ENCODE peak calls at places on chromosome 7, in seven cellular contexts. L, I, F, H, C, X and O are unnamed samples.

GRCh38 chr7:27191716-27192545 is 6.9 kb upstream of the HOXA11 start:
- DNase-seq in C (no peak), H (no peak), X (no peak), L (no peak), F (no peak), I (no peak), O (no peak)

GRCh38 chr7:134355925-134356324 is 39.2 kb upstream of the SLC35B4 start:
- DNase-seq in H (peak; percentile 66), F (no peak), L (no peak), C (no peak), X (no peak), I (no peak), O (no peak)

GRCh38 chr7:99679400-99680191 is at the start of gene CYP3A5:
- DNase-seq in I (no peak), F (peak; percentile 24), C (no peak), X (peak; percentile 42), H (no peak), L (no peak), O (no peak)

GRCh38 chr7:157872447-157872846 is 535.6 kb downstream of the DNAJB6 start:
- DNase-seq in L (no peak), X (no peak), F (no peak), H (no peak), C (no peak), I (no peak), O (no peak)

GRCh38 chr7:15314922-15315321 is 246.9 kb downstream of the AGMO start:
- DNase-seq in L (no peak), H (no peak), I (no peak), C (no peak), X (no peak), F (no peak), O (no peak)

GRCh38 chr7:143382791-143383641 is 1.9 kb downstream of the ZYX start:
- DNase-seq in H (no peak), X (no peak), F (no peak), I (no peak), C (no peak), L (no peak), O (no peak)

GRCh38 chr7:149866817-149867447 is 6.8 kb upstream of the ATP6V0E2 start:
- DNase-seq in L (no peak), X (no peak), I (peak; percentile 82), C (no peak), F (no peak), H (no peak), O (no peak)

GRCh38 chr7:134153493-134154093 is 26.5 kb downstream of the LRGUK start:
- DNase-seq in H (no peak), L (no peak), C (no peak), I (no peak), X (no peak), F (no peak), O (no peak)

GRCh38 chr7:94980418-94981142 is 73.2 kb downstream of the PPP1R9A start:
- DNase-seq in L (peak; percentile 13), I (no peak), F (no peak), H (peak; percentile 94), X (no peak), C (no peak), O (no peak)

GRCh38 chr7:44201813-44202212 is 1.0 kb downstream of the YKT6 start:
- DNase-seq in X (no peak), L (no peak), I (peak; percentile 11), H (no peak), F (no peak), C (no peak), O (no peak)

GRCh38 chr7:45662540-45663166 is 88.5 kb downstream of the ADCY1 start:
- DNase-seq in F (no peak), X (no peak), C (no peak), H (no peak), I (no peak), L (no peak), O (no peak)

GRCh38 chr7:44097064-44097932 is 6.8 kb upstream of the AEBP1 start:
- DNase-seq in X (no peak), I (no peak), L (no peak), F (no peak), H (no peak), C (peak; percentile 15), O (no peak)

GRCh38 chr7:91239171-91239604 is 25.0 kb upstream of the FZD1 start:
- DNase-seq in L (no peak), X (no peak), C (no peak), F (no peak), I (peak; percentile 84), H (no peak), O (no peak)

GRCh38 chr7:131056007-131056406 is 271.7 kb upstream of the MKLN1 start:
- DNase-seq in H (no peak), I (no peak), L (no peak), X (no peak), F (no peak), C (no peak), O (no peak)

GRCh38 chr7:20959281-20959680 is 172.6 kb upstream of the SP8 start:
- DNase-seq in F (no peak), X (no peak), C (no peak), L (no peak), I (no peak), H (peak; percentile 58), O (no peak)

GRCh38 chr7:66016131-66016461 is 34.1 kb upstream of the GUSB start:
- DNase-seq in I (peak; percentile 47), C (no peak), L (no peak), H (peak; percentile 54), X (no peak), F (no peak), O (no peak)

GRCh38 chr7:45569290-45569685 is 4.9 kb upstream of the ADCY1 start:
- DNase-seq in L (no peak), H (no peak), F (no peak), I (no peak), C (no peak), X (no peak), O (no peak)

GRCh38 chr7:44103941-44104879 is at the start of gene AEBP1:
- DNase-seq in F (no peak), X (peak; percentile 65), H (no peak), I (no peak), L (no peak), C (no peak), O (peak; percentile 78)

GRCh38 chr7:71727347-71727746 is 595.4 kb downstream of the GALNT17 start:
- DNase-seq in F (no peak), I (no peak), C (no peak), L (no peak), H (no peak), X (no peak), O (no peak)

GRCh38 chr7:38242814-38243213 is 30.6 kb downstream of the TARP start:
- DNase-seq in L (no peak), I (no peak), C (no peak), X (no peak), F (no peak), H (no peak), O (no peak)

GRCh38 chr7:91250706-91251105 is 13.5 kb upstream of the FZD1 start:
- DNase-seq in L (no peak), H (no peak), X (no peak), C (no peak), I (no peak), F (no peak), O (no peak)

GRCh38 chr7:106866298-106867281 is 1.5 kb downstream of the PIK3CG start:
- DNase-seq in X (no peak), H (no peak), F (no peak), I (no peak), L (no peak), C (peak; percentile 44), O (no peak)

GRCh38 chr7:156380261-156380660 is 260.3 kb upstream of the RNF32 start:
- DNase-seq in I (no peak), X (no peak), F (no peak), L (no peak), H (peak; percentile 22), C (no peak), O (no peak)

DNA sequence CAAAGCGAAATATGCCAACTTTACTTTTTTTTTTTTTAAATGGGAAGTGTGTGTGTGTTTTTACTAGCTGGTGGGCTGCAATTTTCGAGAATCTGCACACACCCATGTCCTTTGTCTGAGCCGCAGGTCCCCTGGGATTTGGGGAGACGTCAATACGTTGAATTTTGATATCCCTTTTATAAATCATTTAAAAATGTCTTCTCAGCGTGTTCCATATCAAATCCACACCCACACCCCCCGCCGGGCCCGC is 404 bp upstream of the FMC1 start:
- DNase-seq in I (no peak), C (no peak), F (no peak), X (no peak), L (no peak), H (no peak), O (no peak)
- TF ChIP-seq CEBPB in I (no peak), C (no peak), F (no peak), X (no peak), L (no peak), H (no peak), O (no peak)

DNA sequence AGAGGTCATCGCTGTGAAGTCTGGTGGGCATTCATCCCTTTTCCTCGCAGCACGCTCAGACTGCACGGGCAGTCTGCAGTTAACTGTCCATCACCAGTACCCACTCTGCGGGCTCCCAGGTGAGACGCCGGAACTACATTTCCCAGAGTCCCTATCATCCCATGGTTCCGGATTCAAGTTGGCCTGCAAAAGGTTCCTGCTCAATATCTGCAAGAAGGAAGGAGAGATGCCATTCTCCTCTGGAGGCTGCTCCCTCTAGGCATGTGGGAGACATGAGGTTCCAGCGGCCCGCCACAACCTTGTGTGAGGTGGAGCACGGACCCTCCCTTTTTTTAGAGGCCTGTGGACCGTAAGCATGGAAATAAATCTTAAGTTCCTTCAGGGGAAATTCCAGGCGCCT is 29.7 kb downstream of the NUP42 start:
- DNase-seq in I (no peak), C (no peak), H (no peak), L (no peak), F (no peak), X (no peak), O (no peak)
- TF ChIP-seq CEBPB in I (no peak), C (no peak), H (no peak), L (no peak), F (no peak), X (no peak), O (no peak)

DNA sequence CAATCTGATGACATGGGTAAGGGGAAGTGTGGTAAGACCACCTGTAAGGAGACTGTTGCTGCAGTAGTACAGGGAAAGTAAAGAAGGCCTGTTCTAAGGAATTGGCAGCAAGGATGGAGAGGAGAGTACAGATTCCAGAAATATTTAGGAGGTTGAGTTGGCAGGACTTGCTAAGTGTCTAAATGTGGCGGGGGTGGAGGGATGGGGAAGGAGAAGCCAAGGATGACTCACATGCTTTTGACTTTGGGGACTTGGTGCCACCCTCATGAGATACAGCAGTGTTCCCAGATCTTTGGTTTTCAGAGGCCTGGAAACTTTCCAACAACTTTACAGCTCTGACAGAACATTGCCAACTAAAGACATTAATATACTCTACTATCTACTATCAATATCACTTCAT is 45.4 kb downstream of the CDK6 start:
- DNase-seq in I (peak; percentile 65), L (no peak), F (no peak), H (no peak), X (no peak), C (no peak), O (no peak)
- TF ChIP-seq CEBPB in I (no peak), L (no peak), F (no peak), H (no peak), X (no peak), C (no peak), O (no peak)

DNA sequence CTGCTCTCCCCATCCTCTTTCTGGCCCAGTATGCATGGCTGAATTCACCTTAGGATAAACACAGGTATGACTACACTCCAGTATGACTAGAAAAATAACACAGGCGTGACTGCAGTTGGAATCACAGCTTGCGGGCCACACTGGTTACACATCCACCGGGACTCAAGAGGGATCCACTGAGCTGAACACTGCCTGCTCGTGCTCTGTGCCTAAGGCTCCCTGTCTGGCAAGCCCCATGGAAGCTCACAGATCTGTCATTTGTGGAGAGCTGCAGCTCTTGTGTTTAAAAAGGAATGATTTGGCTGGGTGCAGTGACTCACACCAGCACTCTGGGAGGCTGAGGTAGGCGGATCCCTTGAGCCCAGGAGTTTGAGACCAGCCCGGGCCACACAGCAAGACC is 26.8 kb downstream of the VOPP1 start:
- DNase-seq in H (no peak), X (no peak), I (peak; percentile 82), C (no peak), F (no peak), L (no peak), O (no peak)
- TF ChIP-seq CEBPB in H (no peak), X (no peak), I (no peak), C (no peak), F (no peak), L (no peak), O (no peak)